ENCODE peak calls at places on chromosomes 6 and 20, in six cellular contexts. One of them, this sample, is unnamed.

GRCh38 chr6:80638222-80639055 is 532.0 kb downstream of the BCKDHB start:
- DNase-seq in AG04450: peak; percentile 71
- DNase-seq in CD8-positive, alpha-beta T cell: no peak
- DNase-seq in effector memory CD4-positive, alpha-beta T cell: no peak
- DNase-seq in esophagus squamous epithelium: no peak
- DNase-seq in HCT116: peak; percentile 81
- DNase-seq in this sample: peak; percentile 23

GRCh38 chr6:112189494-112189893 is 64.9 kb downstream of the LAMA4 start:
- DNase-seq in esophagus squamous epithelium: no peak
- DNase-seq in HCT116: no peak
- DNase-seq in CD8-positive, alpha-beta T cell: no peak
- DNase-seq in effector memory CD4-positive, alpha-beta T cell: no peak
- DNase-seq in AG04450: no peak
- DNase-seq in this sample: no peak

GRCh38 chr6:38943964-38944363 is 104.6 kb upstream of the GLP1R start:
- DNase-seq in CD8-positive, alpha-beta T cell: no peak
- DNase-seq in HCT116: no peak
- DNase-seq in esophagus squamous epithelium: no peak
- DNase-seq in AG04450: no peak
- DNase-seq in effector memory CD4-positive, alpha-beta T cell: no peak
- DNase-seq in this sample: no peak

GRCh38 chr6:44431118-44431725 is 43.7 kb downstream of the CDC5L start:
- DNase-seq in AG04450: peak; percentile 43
- DNase-seq in esophagus squamous epithelium: no peak
- DNase-seq in HCT116: peak; percentile 45
- DNase-seq in effector memory CD4-positive, alpha-beta T cell: no peak
- DNase-seq in CD8-positive, alpha-beta T cell: peak; percentile 30
- DNase-seq in this sample: no peak

GRCh38 chr20:49385471-49385870 is 97.0 kb downstream of the KCNB1 start:
- DNase-seq in esophagus squamous epithelium: no peak
- DNase-seq in HCT116: peak; percentile 36
- DNase-seq in AG04450: no peak
- DNase-seq in CD8-positive, alpha-beta T cell: no peak
- DNase-seq in effector memory CD4-positive, alpha-beta T cell: no peak
- DNase-seq in this sample: no peak

GRCh38 chr20:64766-65322 is 22.6 kb upstream of the DEFB125 start:
- DNase-seq in CD8-positive, alpha-beta T cell: no peak
- DNase-seq in AG04450: no peak
- DNase-seq in HCT116: no peak
- DNase-seq in effector memory CD4-positive, alpha-beta T cell: no peak
- DNase-seq in esophagus squamous epithelium: no peak
- DNase-seq in this sample: no peak

GRCh38 chr6:157264701-157265100 is 58.6 kb downstream of the TMEM242 start:
- DNase-seq in AG04450: no peak
- DNase-seq in effector memory CD4-positive, alpha-beta T cell: no peak
- DNase-seq in HCT116: no peak
- DNase-seq in CD8-positive, alpha-beta T cell: no peak
- DNase-seq in esophagus squamous epithelium: no peak
- DNase-seq in this sample: peak; percentile 62

GRCh38 chr6:14717307-14717706 is 528.6 kb upstream of the JARID2 start:
- DNase-seq in AG04450: no peak
- DNase-seq in CD8-positive, alpha-beta T cell: peak; percentile 23
- DNase-seq in effector memory CD4-positive, alpha-beta T cell: no peak
- DNase-seq in HCT116: no peak
- DNase-seq in esophagus squamous epithelium: no peak
- DNase-seq in this sample: no peak

GRCh38 chr6:31615748-31616147 is 714 bp downstream of the AIF1 start:
- DNase-seq in AG04450: no peak
- DNase-seq in CD8-positive, alpha-beta T cell: peak; percentile 60
- DNase-seq in effector memory CD4-positive, alpha-beta T cell: no peak
- DNase-seq in esophagus squamous epithelium: no peak
- DNase-seq in HCT116: no peak
- DNase-seq in this sample: no peak

GRCh38 chr20:19368351-19368750 is 155.9 kb downstream of the SLC24A3 start:
- DNase-seq in HCT116: no peak
- DNase-seq in AG04450: no peak
- DNase-seq in esophagus squamous epithelium: no peak
- DNase-seq in effector memory CD4-positive, alpha-beta T cell: no peak
- DNase-seq in CD8-positive, alpha-beta T cell: no peak
- DNase-seq in this sample: no peak

GRCh38 chr6:143967861-143968498 is 40.1 kb downstream of the PLAGL1 start:
- DNase-seq in esophagus squamous epithelium: no peak
- DNase-seq in AG04450: no peak
- DNase-seq in CD8-positive, alpha-beta T cell: no peak
- DNase-seq in HCT116: no peak
- DNase-seq in effector memory CD4-positive, alpha-beta T cell: no peak
- DNase-seq in this sample: no peak

GRCh38 chr20:31673943-31674463 is 36.3 kb downstream of the COX4I2 start:
- DNase-seq in CD8-positive, alpha-beta T cell: no peak
- DNase-seq in AG04450: no peak
- DNase-seq in HCT116: no peak
- DNase-seq in esophagus squamous epithelium: no peak
- DNase-seq in effector memory CD4-positive, alpha-beta T cell: no peak
- DNase-seq in this sample: no peak

GRCh38 chr20:1783245-1783644 is 112.0 kb upstream of the SIRPA start:
- DNase-seq in HCT116: no peak
- DNase-seq in AG04450: no peak
- DNase-seq in effector memory CD4-positive, alpha-beta T cell: no peak
- DNase-seq in esophagus squamous epithelium: no peak
- DNase-seq in CD8-positive, alpha-beta T cell: no peak
- DNase-seq in this sample: no peak

GRCh38 chr6:4607026-4607704 is 169.0 kb upstream of the CDYL start:
- DNase-seq in AG04450: peak; percentile 29
- DNase-seq in CD8-positive, alpha-beta T cell: no peak
- DNase-seq in effector memory CD4-positive, alpha-beta T cell: no peak
- DNase-seq in HCT116: peak; percentile 53
- DNase-seq in esophagus squamous epithelium: no peak
- DNase-seq in this sample: no peak

GRCh38 chr20:24441600-24441999 is 27.8 kb upstream of the SYNDIG1 start:
- DNase-seq in effector memory CD4-positive, alpha-beta T cell: no peak
- DNase-seq in AG04450: no peak
- DNase-seq in esophagus squamous epithelium: no peak
- DNase-seq in CD8-positive, alpha-beta T cell: no peak
- DNase-seq in HCT116: no peak
- DNase-seq in this sample: no peak

GRCh38 chr20:58981564-58982364 is 708 bp downstream of the NELFCD start:
- DNase-seq in HCT116: no peak
- DNase-seq in esophagus squamous epithelium: no peak
- DNase-seq in CD8-positive, alpha-beta T cell: no peak
- DNase-seq in AG04450: no peak
- DNase-seq in effector memory CD4-positive, alpha-beta T cell: no peak
- DNase-seq in this sample: no peak

GRCh38 chr6:126886106-126886505 is 232.4 kb upstream of the RSPO3 start:
- DNase-seq in effector memory CD4-positive, alpha-beta T cell: no peak
- DNase-seq in AG04450: no peak
- DNase-seq in HCT116: no peak
- DNase-seq in CD8-positive, alpha-beta T cell: no peak
- DNase-seq in esophagus squamous epithelium: no peak
- DNase-seq in this sample: no peak

GRCh38 chr20:17965042-17965697 is 3.4 kb downstream of the SNX5 start:
- DNase-seq in HCT116: no peak
- DNase-seq in AG04450: no peak
- DNase-seq in CD8-positive, alpha-beta T cell: no peak
- DNase-seq in effector memory CD4-positive, alpha-beta T cell: no peak
- DNase-seq in esophagus squamous epithelium: no peak
- DNase-seq in this sample: no peak

GRCh38 chr6:45757443-45758121 is 258.1 kb downstream of the CLIC5 start:
- DNase-seq in CD8-positive, alpha-beta T cell: no peak
- DNase-seq in HCT116: no peak
- DNase-seq in effector memory CD4-positive, alpha-beta T cell: no peak
- DNase-seq in esophagus squamous epithelium: no peak
- DNase-seq in AG04450: no peak
- DNase-seq in this sample: no peak

GRCh38 chr6:10414766-10415592 is at the start of gene TFAP2A:
- DNase-seq in AG04450: no peak
- DNase-seq in effector memory CD4-positive, alpha-beta T cell: no peak
- DNase-seq in CD8-positive, alpha-beta T cell: no peak
- DNase-seq in HCT116: no peak
- DNase-seq in esophagus squamous epithelium: no peak
- DNase-seq in this sample: no peak

GRCh38 chr6:169792306-169793015 is 41.0 kb downstream of the ERMARD start:
- DNase-seq in effector memory CD4-positive, alpha-beta T cell: no peak
- DNase-seq in HCT116: no peak
- DNase-seq in AG04450: no peak
- DNase-seq in esophagus squamous epithelium: no peak
- DNase-seq in CD8-positive, alpha-beta T cell: no peak
- DNase-seq in this sample: peak; percentile 31

GRCh38 chr6:5851261-5851757 is 155.4 kb downstream of the NRN1 start:
- DNase-seq in esophagus squamous epithelium: no peak
- DNase-seq in CD8-positive, alpha-beta T cell: peak; percentile 70
- DNase-seq in effector memory CD4-positive, alpha-beta T cell: peak; percentile 60
- DNase-seq in AG04450: no peak
- DNase-seq in HCT116: no peak
- DNase-seq in this sample: no peak

GRCh38 chr6:159505140-159505922 is 187.7 kb downstream of the SOD2 start:
- DNase-seq in CD8-positive, alpha-beta T cell: no peak
- DNase-seq in effector memory CD4-positive, alpha-beta T cell: no peak
- DNase-seq in AG04450: no peak
- DNase-seq in HCT116: no peak
- DNase-seq in esophagus squamous epithelium: no peak
- DNase-seq in this sample: no peak
- H3K9me3 ChIP-seq in CD8-positive, alpha-beta T cell: no peaks in the 10 kb centered on the region
- H3K9me3 ChIP-seq in effector memory CD4-positive, alpha-beta T cell: no peaks in the 10 kb centered on the region
- H3K9me3 ChIP-seq in AG04450: peaks cover 11% of the 10 kb centered on the region
- H3K9me3 ChIP-seq in HCT116: no peaks in the 10 kb centered on the region
- H3K9me3 ChIP-seq in esophagus squamous epithelium: no peaks in the 10 kb centered on the region
- H3K9me3 ChIP-seq in this sample: no peaks in the 10 kb centered on the region

DNA sequence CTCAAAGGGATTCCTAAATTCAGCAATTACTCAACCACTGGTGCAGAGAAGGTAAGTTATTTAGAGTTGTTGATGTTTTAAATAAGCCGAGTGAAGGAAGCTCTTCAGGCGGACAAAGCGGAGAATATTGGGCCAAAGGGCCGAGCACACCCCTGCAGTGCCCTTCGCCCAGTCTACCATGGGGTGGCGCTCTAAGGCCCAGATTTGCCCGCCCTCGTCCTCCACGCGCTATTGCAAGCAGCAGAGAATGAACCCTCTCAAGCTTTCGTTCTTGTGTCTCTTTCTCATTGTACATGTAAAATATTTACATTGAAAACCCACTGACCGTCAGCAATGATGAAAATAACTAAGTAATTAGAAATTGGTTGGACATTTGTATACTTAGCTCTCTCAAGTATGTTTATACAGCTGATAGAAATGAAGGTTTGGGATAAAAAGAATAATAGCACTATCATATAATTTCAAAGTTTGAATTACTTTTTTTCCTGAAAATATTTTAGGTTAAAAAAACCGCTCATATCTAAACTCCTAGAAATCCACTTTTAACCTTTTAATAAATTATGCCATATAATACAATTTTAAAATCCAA is 195.0 kb upstream of the CEP162 start:
- DNase-seq in esophagus squamous epithelium: no peak
- DNase-seq in AG04450: peak; percentile 15
- DNase-seq in CD8-positive, alpha-beta T cell: no peak
- DNase-seq in effector memory CD4-positive, alpha-beta T cell: no peak
- DNase-seq in HCT116: peak; percentile 31
- DNase-seq in this sample: peak; percentile 84
- H3K9me3 ChIP-seq in esophagus squamous epithelium: no peaks in the 10 kb centered on the region
- H3K9me3 ChIP-seq in AG04450: no peaks in the 10 kb centered on the region
- H3K9me3 ChIP-seq in CD8-positive, alpha-beta T cell: no peaks in the 10 kb centered on the region
- H3K9me3 ChIP-seq in effector memory CD4-positive, alpha-beta T cell: no peaks in the 10 kb centered on the region
- H3K9me3 ChIP-seq in HCT116: no peaks in the 10 kb centered on the region
- H3K9me3 ChIP-seq in this sample: no peaks in the 10 kb centered on the region

GRCh38 chr6:19033683-19034082 is 646.5 kb downstream of the RNF144B start:
- DNase-seq in CD8-positive, alpha-beta T cell: no peak
- DNase-seq in effector memory CD4-positive, alpha-beta T cell: no peak
- DNase-seq in HCT116: no peak
- DNase-seq in AG04450: no peak
- DNase-seq in esophagus squamous epithelium: no peak
- DNase-seq in this sample: no peak

GRCh38 chr6:19042452-19042851 is 655.3 kb downstream of the RNF144B start:
- DNase-seq in HCT116: no peak
- DNase-seq in AG04450: no peak
- DNase-seq in esophagus squamous epithelium: no peak
- DNase-seq in effector memory CD4-positive, alpha-beta T cell: no peak
- DNase-seq in CD8-positive, alpha-beta T cell: no peak
- DNase-seq in this sample: no peak

GRCh38 chr6:19037607-19038006 is 650.5 kb downstream of the RNF144B start:
- DNase-seq in AG04450: no peak
- DNase-seq in HCT116: no peak
- DNase-seq in effector memory CD4-positive, alpha-beta T cell: no peak
- DNase-seq in CD8-positive, alpha-beta T cell: no peak
- DNase-seq in esophagus squamous epithelium: no peak
- DNase-seq in this sample: no peak

GRCh38 chr6:19035454-19035853 is 648.3 kb downstream of the RNF144B start:
- DNase-seq in CD8-positive, alpha-beta T cell: no peak
- DNase-seq in HCT116: no peak
- DNase-seq in effector memory CD4-positive, alpha-beta T cell: no peak
- DNase-seq in esophagus squamous epithelium: no peak
- DNase-seq in AG04450: no peak
- DNase-seq in this sample: no peak

DNA sequence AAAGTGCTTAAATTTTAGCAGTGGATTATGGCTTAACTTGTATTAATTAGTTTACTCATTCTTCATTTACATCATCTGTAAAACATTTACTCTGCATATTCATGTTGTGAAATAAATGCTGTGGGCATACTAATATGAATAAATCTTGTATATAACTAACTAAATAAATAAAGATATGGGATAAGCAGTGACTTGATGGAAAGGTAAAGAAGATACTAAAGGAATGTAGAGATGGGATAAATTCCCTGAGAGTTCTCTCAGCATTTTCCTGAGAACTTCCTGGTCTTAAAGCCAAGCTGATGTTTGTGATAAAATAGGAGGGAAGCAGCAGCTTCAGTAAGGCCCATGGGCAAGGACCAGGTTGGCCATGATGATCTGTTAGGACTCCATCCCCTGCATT is 652.1 kb downstream of the RNF144B start:
- DNase-seq in effector memory CD4-positive, alpha-beta T cell: no peak
- DNase-seq in AG04450: no peak
- DNase-seq in CD8-positive, alpha-beta T cell: no peak
- DNase-seq in HCT116: no peak
- DNase-seq in esophagus squamous epithelium: no peak
- DNase-seq in this sample: no peak
- H3K9me3 ChIP-seq in effector memory CD4-positive, alpha-beta T cell: no peaks in the 10 kb centered on the region
- H3K9me3 ChIP-seq in AG04450: no peaks in the 10 kb centered on the region
- H3K9me3 ChIP-seq in CD8-positive, alpha-beta T cell: no peaks in the 10 kb centered on the region
- H3K9me3 ChIP-seq in HCT116: no peaks in the 10 kb centered on the region
- H3K9me3 ChIP-seq in esophagus squamous epithelium: no peaks in the 10 kb centered on the region
- H3K9me3 ChIP-seq in this sample: no peaks in the 10 kb centered on the region

GRCh38 chr6:168414696-168415095 is 26.3 kb upstream of the SMOC2 start:
- DNase-seq in esophagus squamous epithelium: no peak
- DNase-seq in AG04450: no peak
- DNase-seq in effector memory CD4-positive, alpha-beta T cell: no peak
- DNase-seq in HCT116: no peak
- DNase-seq in CD8-positive, alpha-beta T cell: no peak
- DNase-seq in this sample: no peak

GRCh38 chr6:168416531-168416930 is 24.5 kb upstream of the SMOC2 start:
- DNase-seq in HCT116: no peak
- DNase-seq in CD8-positive, alpha-beta T cell: no peak
- DNase-seq in effector memory CD4-positive, alpha-beta T cell: no peak
- DNase-seq in esophagus squamous epithelium: no peak
- DNase-seq in AG04450: no peak
- DNase-seq in this sample: no peak

GRCh38 chr6:168415149-168415992 is 25.6 kb upstream of the SMOC2 start:
- DNase-seq in HCT116: no peak
- DNase-seq in effector memory CD4-positive, alpha-beta T cell: no peak
- DNase-seq in esophagus squamous epithelium: no peak
- DNase-seq in CD8-positive, alpha-beta T cell: no peak
- DNase-seq in AG04450: no peak
- DNase-seq in this sample: no peak

GRCh38 chr6:168417158-168417557 is 23.8 kb upstream of the SMOC2 start:
- DNase-seq in effector memory CD4-positive, alpha-beta T cell: no peak
- DNase-seq in esophagus squamous epithelium: no peak
- DNase-seq in HCT116: no peak
- DNase-seq in AG04450: no peak
- DNase-seq in CD8-positive, alpha-beta T cell: no peak
- DNase-seq in this sample: no peak

GRCh38 chr6:168415993-168416530 is 24.9 kb upstream of the SMOC2 start:
- DNase-seq in HCT116: no peak
- DNase-seq in effector memory CD4-positive, alpha-beta T cell: no peak
- DNase-seq in AG04450: no peak
- DNase-seq in CD8-positive, alpha-beta T cell: no peak
- DNase-seq in esophagus squamous epithelium: no peak
- DNase-seq in this sample: no peak
- H3K9me3 ChIP-seq in HCT116: no peaks in the 10 kb centered on the region
- H3K9me3 ChIP-seq in effector memory CD4-positive, alpha-beta T cell: no peaks in the 10 kb centered on the region
- H3K9me3 ChIP-seq in AG04450: peaks cover 95% of the 10 kb centered on the region
- H3K9me3 ChIP-seq in CD8-positive, alpha-beta T cell: no peaks in the 10 kb centered on the region
- H3K9me3 ChIP-seq in esophagus squamous epithelium: no peaks in the 10 kb centered on the region
- H3K9me3 ChIP-seq in this sample: no peaks in the 10 kb centered on the region